ENCODE peak calls at places on chromosomes 13 and 19, in four cellular contexts. S is AG09309; E is stimulated activated CD4-positive, alpha-beta T cell treated with anti-CD3 and anti-CD28 coated beads, TNF-alpha, amount 100 ng/mL, for 1 hour; K is HT-29. P is an unnamed sample.
A peak's percentile ranks its signal among the peaks of the same experiment; 100 is the strongest.

GRCh38 chr19:7349961-7350711 is 1.4 kb downstream of the ARHGEF18 start:
- DNase-seq in S (no peak), E (peak; percentile 27), K (no peak), P (no peak)

GRCh38 chr13:31982540-31982939 is 49.0 kb upstream of the FRY start:
- DNase-seq in S (peak; percentile 85), E (no peak), K (peak; percentile 100), P (peak; percentile 93)

GRCh38 chr13:21310220-21310619 is 133.8 kb downstream of the MRPL57 start:
- DNase-seq in S (peak; percentile 11), E (no peak), K (no peak), P (no peak)

GRCh38 chr13:75685239-75685697 is 49.1 kb downstream of the LMO7 start:
- DNase-seq in S (peak; percentile 56), E (no peak), K (no peak), P (peak; percentile 84)

GRCh38 chr13:112638919-112639318 is 50.9 kb upstream of the ATP11A start:
- DNase-seq in S (no peak), E (no peak), K (no peak), P (no peak)

GRCh38 chr19:10518444-10519361 is 1.5 kb upstream of the S1PR5 start:
- DNase-seq in S (no peak), E (no peak), K (no peak), P (no peak)

GRCh38 chr19:17553256-17553655 is 2.2 kb upstream of the COLGALT1 start:
- DNase-seq in S (peak; percentile 84), E (no peak), K (no peak), P (no peak)

GRCh38 chr19:46499692-46500091 is 4.0 kb upstream of the PNMA8B start:
- DNase-seq in S (no peak), E (no peak), K (no peak), P (no peak)

GRCh38 chr13:101572456-101572855 is 120.0 kb downstream of the ITGBL1 start:
- DNase-seq in S (no peak), E (no peak), K (no peak), P (no peak)

GRCh38 chr19:45640849-45641273 is 1.7 kb upstream of the EML2 start:
- DNase-seq in S (no peak), E (no peak), K (no peak), P (peak; percentile 64)

GRCh38 chr19:1851581-1852293 is 3.5 kb upstream of the REXO1 start:
- DNase-seq in S (no peak), E (no peak), K (no peak), P (no peak)

GRCh38 chr13:21230516-21230915 is 54.1 kb downstream of the MRPL57 start:
- DNase-seq in S (no peak), E (no peak), K (no peak), P (no peak)

GRCh38 chr13:81927347-81927746 is 1586.4 kb upstream of the SPRY2 start:
- DNase-seq in S (no peak), E (no peak), K (peak; percentile 48), P (peak; percentile 1)

GRCh38 chr19:14003279-14004051 is 2.7 kb downstream of the RFX1 start:
- DNase-seq in S (no peak), E (no peak), K (no peak), P (no peak)

GRCh38 chr13:99655351-99656091 is 154.2 kb downstream of the TM9SF2 start:
- DNase-seq in S (peak; percentile 72), E (no peak), K (peak; percentile 41), P (peak; percentile 21)

GRCh38 chr19:1767464-1767933 is 14.2 kb downstream of the ONECUT3 start:
- DNase-seq in S (no peak), E (no peak), K (no peak), P (no peak)

GRCh38 chr19:10093295-10094186 is 7.4 kb downstream of the SHFL start:
- DNase-seq in S (no peak), E (no peak), K (no peak), P (no peak)

GRCh38 chr19:13615890-13616289 is 109.6 kb upstream of the CACNA1A start:
- DNase-seq in S (no peak), E (no peak), K (no peak), P (no peak)

GRCh38 chr13:75776550-75776949 is 140.4 kb downstream of the LMO7 start:
- DNase-seq in S (no peak), E (no peak), K (peak; percentile 53), P (no peak)

GRCh38 chr19:13150919-13151604 is 851 bp downstream of the IER2 start:
- DNase-seq in S (no peak), E (no peak), K (no peak), P (peak; percentile 25)

GRCh38 chr13:24108615-24108965 is 51.9 kb upstream of the SPATA13 start:
- DNase-seq in S (no peak), E (no peak), K (no peak), P (no peak)

GRCh38 chr19:10708261-10708660 is 7.0 kb downstream of the QTRT1 start:
- DNase-seq in S (no peak), E (no peak), K (no peak), P (no peak)

GRCh38 chr19:48490980-48491792 is 20.4 kb downstream of the LMTK3 start:
- DNase-seq in S (no peak), E (no peak), K (peak; percentile 74), P (peak; percentile 85)